ENCODE peak calls at places on chromosomes 2 and 18, in four cellular contexts. One of them, this sample, is unnamed.

GRCh38 chr2:20656561-20656960 is 5.7 kb upstream of the HS1BP3 start:
- DNase-seq in GM23248: no peak
- DNase-seq in ovary: no peak
- DNase-seq in psoas muscle: peak; percentile 13
- DNase-seq in this sample: no peak

GRCh38 chr2:14297340-14297739 is 335.2 kb upstream of the LRATD1 start:
- DNase-seq in GM23248: no peak
- DNase-seq in ovary: no peak
- DNase-seq in psoas muscle: no peak
- DNase-seq in this sample: no peak

GRCh38 chr2:64260817-64261216 is 116.6 kb upstream of the PELI1 start:
- DNase-seq in ovary: peak; percentile 34
- DNase-seq in GM23248: no peak
- DNase-seq in psoas muscle: no peak
- DNase-seq in this sample: no peak

GRCh38 chr18:2191180-2191790 is 380.0 kb downstream of the METTL4 start:
- DNase-seq in psoas muscle: no peak
- DNase-seq in GM23248: no peak
- DNase-seq in ovary: no peak
- DNase-seq in this sample: no peak

GRCh38 chr2:111958901-111959300 is 60.5 kb downstream of the MERTK start:
- DNase-seq in psoas muscle: no peak
- DNase-seq in ovary: no peak
- DNase-seq in GM23248: peak; percentile 8
- DNase-seq in this sample: no peak

GRCh38 chr2:3731829-3732228 is 28.5 kb downstream of the DCDC2C start:
- DNase-seq in psoas muscle: no peak
- DNase-seq in GM23248: no peak
- DNase-seq in ovary: no peak
- DNase-seq in this sample: no peak

GRCh38 chr2:85865539-85866164 is 23.1 kb downstream of the ST3GAL5 start:
- DNase-seq in GM23248: peak; percentile 23
- DNase-seq in psoas muscle: no peak
- DNase-seq in ovary: no peak
- DNase-seq in this sample: no peak

GRCh38 chr2:133598769-133599168 is 30.5 kb upstream of the NCKAP5 start:
- DNase-seq in psoas muscle: no peak
- DNase-seq in ovary: no peak
- DNase-seq in GM23248: no peak
- DNase-seq in this sample: no peak

GRCh38 chr2:97713296-97714083 is at the start of gene ZAP70:
- DNase-seq in ovary: no peak
- DNase-seq in psoas muscle: peak; percentile 35
- DNase-seq in GM23248: no peak
- DNase-seq in this sample: no peak

GRCh38 chr2:115939902-115940301 is 1497.5 kb downstream of the DPP10 start:
- DNase-seq in ovary: no peak
- DNase-seq in psoas muscle: no peak
- DNase-seq in GM23248: no peak
- DNase-seq in this sample: no peak

GRCh38 chr2:11533278-11534077 is at the start of gene GREB1:
- DNase-seq in psoas muscle: no peak
- DNase-seq in ovary: no peak
- DNase-seq in GM23248: peak; percentile 4
- DNase-seq in this sample: no peak

GRCh38 chr2:95323347-95324155 is 26.4 kb downstream of the KCNIP3 start:
- DNase-seq in psoas muscle: no peak
- DNase-seq in GM23248: peak; percentile 63
- DNase-seq in ovary: no peak
- DNase-seq in this sample: no peak

GRCh38 chr18:9661564-9661963 is 46.5 kb upstream of the RAB31 start:
- DNase-seq in psoas muscle: no peak
- DNase-seq in ovary: no peak
- DNase-seq in GM23248: peak; percentile 48
- DNase-seq in this sample: no peak

GRCh38 chr2:239167766-239168444 is 232.9 kb downstream of the HDAC4 start:
- DNase-seq in ovary: no peak
- DNase-seq in psoas muscle: peak; percentile 65
- DNase-seq in GM23248: no peak
- DNase-seq in this sample: no peak

GRCh38 chr2:201064797-201065329 is 6.6 kb downstream of the HYCC2 start:
- DNase-seq in psoas muscle: no peak
- DNase-seq in GM23248: no peak
- DNase-seq in ovary: no peak
- DNase-seq in this sample: no peak
- H3K4me1 ChIP-seq in psoas muscle: peaks cover 33% of the 10 kb centered on the region
- H3K4me1 ChIP-seq in GM23248: peaks cover 23% of the 10 kb centered on the region
- H3K4me1 ChIP-seq in ovary: peaks cover 1% of the 10 kb centered on the region
- H3K4me1 ChIP-seq in this sample: peaks cover 16% of the 10 kb centered on the region

DNA sequence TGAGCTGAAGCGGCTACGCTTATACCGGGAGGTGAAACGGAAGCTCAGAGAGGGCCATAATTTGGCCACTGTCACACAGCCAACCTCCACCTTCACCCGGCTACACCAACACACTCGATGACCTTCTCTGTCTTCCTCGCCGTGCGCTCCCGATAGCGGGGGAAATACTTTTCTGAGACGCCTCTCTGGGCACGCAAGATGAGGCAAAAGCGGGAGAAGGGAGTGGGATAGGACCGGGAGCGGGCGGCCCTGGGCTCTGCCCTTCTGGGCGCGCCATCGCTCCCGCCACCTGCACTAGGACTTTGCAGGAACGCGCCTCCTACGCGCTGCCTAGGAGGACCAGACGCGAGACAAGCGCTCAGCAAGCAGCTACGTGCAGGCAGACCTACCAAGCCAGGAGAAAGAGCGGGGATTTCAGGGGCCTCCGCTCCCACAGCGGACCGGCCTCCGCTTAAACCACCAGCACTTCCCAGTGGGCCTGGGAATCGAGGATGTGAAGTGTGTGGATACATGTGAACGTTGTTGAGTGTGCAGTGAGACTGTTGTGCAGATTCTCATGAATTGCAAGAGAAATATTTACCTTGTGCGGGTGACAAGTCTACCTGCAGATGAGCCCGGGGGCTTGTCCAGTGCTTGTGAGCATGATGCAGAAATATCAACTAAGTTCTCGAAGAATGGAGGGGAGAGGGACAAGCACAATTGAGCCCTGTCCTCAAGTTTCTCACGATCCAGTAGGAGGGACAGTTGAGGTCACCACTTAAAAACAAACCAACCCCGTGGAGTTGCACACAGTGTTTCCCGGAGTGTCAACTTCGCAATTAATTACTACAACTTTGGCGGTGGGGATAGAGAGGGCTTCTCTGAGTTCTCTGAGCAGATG is 11.5 kb downstream of the SIX3 start:
- DNase-seq in ovary: no peak
- DNase-seq in psoas muscle: peak; percentile 37
- DNase-seq in GM23248: peak; percentile 28
- DNase-seq in this sample: no peak
- H3K4me3 ChIP-seq in ovary: no peak overlapping the region
- H3K4me3 ChIP-seq in psoas muscle: peak overlapping the region; percentile 53
- H3K4me3 ChIP-seq in GM23248: peak overlapping the region; percentile 71
- H3K4me3 ChIP-seq in this sample: no peak overlapping the region

GRCh38 chr18:48827321-48828200 is 123.2 kb downstream of the SMAD7 start:
- DNase-seq in ovary: no peak
- DNase-seq in GM23248: peak; percentile 80
- DNase-seq in psoas muscle: peak; percentile 39
- DNase-seq in this sample: no peak
- H3K4me1 ChIP-seq in ovary: peaks cover 26% of the 10 kb centered on the region
- H3K4me1 ChIP-seq in GM23248: peaks cover 56% of the 10 kb centered on the region
- H3K4me1 ChIP-seq in psoas muscle: peaks cover 29% of the 10 kb centered on the region
- H3K4me1 ChIP-seq in this sample: peaks cover 3% of the 10 kb centered on the region

GRCh38 chr18:40210696-40211095 is 1744.3 kb upstream of the PIK3C3 start:
- DNase-seq in GM23248: no peak
- DNase-seq in ovary: no peak
- DNase-seq in psoas muscle: no peak
- DNase-seq in this sample: no peak

DNA sequence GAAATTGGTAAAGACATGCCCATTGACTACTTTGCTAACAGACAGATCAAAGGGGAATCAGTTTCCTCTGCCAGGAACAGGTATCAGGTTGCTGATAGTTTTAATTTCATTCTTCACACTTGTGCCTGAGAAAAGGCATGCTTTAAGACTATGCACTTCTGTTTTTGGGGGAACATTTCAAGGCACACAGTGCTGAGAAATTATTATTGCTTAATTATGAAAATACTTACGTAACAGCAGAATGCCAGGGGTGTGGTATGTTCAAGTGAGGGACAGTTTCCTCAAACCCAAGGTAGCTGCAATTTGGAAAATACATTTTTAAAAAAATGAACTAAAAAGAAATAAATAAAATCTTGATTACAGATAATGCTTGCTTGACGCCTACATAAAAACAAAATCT is 1746.1 kb upstream of the PIK3C3 start:
- DNase-seq in ovary: no peak
- DNase-seq in GM23248: no peak
- DNase-seq in psoas muscle: no peak
- DNase-seq in this sample: no peak
- H3K4me3 ChIP-seq in ovary: no peak overlapping the region
- H3K4me3 ChIP-seq in GM23248: no peak overlapping the region
- H3K4me3 ChIP-seq in psoas muscle: no peak overlapping the region
- H3K4me3 ChIP-seq in this sample: no peak overlapping the region

GRCh38 chr2:120762341-120763061 is 26.8 kb downstream of the GLI2 start:
- DNase-seq in GM23248: no peak
- DNase-seq in ovary: peak; percentile 16
- DNase-seq in psoas muscle: no peak
- DNase-seq in this sample: no peak
- H3K4me1 ChIP-seq in GM23248: peaks cover 55% of the 10 kb centered on the region
- H3K4me1 ChIP-seq in ovary: peaks cover 76% of the 10 kb centered on the region
- H3K4me1 ChIP-seq in psoas muscle: no peaks in the 10 kb centered on the region
- H3K4me1 ChIP-seq in this sample: no peaks in the 10 kb centered on the region

GRCh38 chr18:49812321-49813070 is 837 bp downstream of the ACAA2 start:
- DNase-seq in ovary: no peak
- DNase-seq in psoas muscle: no peak
- DNase-seq in GM23248: peak; percentile 44
- DNase-seq in this sample: no peak

GRCh38 chr18:49814147-49814499 is 790 bp upstream of the ACAA2 start:
- DNase-seq in psoas muscle: peak; percentile 79
- DNase-seq in ovary: peak; percentile 80
- DNase-seq in GM23248: peak; percentile 85
- DNase-seq in this sample: peak; percentile 68

GRCh38 chr18:49813071-49813320 is 337 bp downstream of the ACAA2 start:
- DNase-seq in GM23248: peak; percentile 70
- DNase-seq in psoas muscle: peak; percentile 62
- DNase-seq in ovary: peak; percentile 46
- DNase-seq in this sample: peak; percentile 44

GRCh38 chr18:49813321-49814146 is at the start of gene ACAA2:
- DNase-seq in GM23248: peak; percentile 95
- DNase-seq in ovary: peak; percentile 91
- DNase-seq in psoas muscle: peak; percentile 94
- DNase-seq in this sample: peak; percentile 88

DNA sequence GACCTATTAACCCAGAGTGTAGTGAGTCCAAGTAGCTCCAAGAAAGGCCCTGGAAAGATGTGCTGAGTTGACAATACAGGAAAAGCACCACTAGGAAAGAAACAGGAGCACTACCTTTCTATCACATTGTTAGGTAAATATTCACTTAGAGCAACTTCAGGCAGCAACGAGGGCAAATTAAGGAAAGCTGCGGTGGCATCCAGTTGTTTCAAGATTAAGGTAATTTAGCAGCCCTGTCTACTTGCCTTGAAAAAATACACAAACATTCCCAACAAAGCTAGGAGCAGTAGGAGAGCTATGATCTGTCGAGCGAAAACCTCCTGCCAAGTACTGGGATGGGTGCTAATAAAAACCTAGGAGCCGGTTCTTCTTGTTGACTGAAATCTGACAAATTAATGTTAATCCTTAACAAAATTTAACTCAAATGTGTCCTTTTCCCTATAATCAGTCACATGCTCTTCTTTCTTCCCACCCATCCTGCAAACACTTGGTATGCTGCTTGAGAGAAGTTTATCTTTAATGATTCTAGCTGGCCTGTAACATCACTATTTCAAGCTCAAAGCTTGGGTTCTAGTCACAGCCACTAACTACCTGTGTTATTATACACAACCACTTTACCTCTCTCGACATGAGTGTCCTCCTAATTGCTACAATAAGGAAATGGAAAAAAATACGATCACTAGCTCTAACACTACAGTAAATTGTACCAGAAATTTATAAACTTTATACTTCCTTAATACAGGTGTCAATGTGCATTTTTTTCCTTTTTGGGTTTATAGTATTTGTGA is 2.0 kb downstream of the ACAA2 start:
- DNase-seq in ovary: no peak
- DNase-seq in psoas muscle: no peak
- DNase-seq in GM23248: peak; percentile 15
- DNase-seq in this sample: no peak
- H3K4me3 ChIP-seq in ovary: no peak overlapping the region
- H3K4me3 ChIP-seq in psoas muscle: peak overlapping the region; percentile 85
- H3K4me3 ChIP-seq in GM23248: peak overlapping the region; percentile 94
- H3K4me3 ChIP-seq in this sample: no peak overlapping the region

DNA sequence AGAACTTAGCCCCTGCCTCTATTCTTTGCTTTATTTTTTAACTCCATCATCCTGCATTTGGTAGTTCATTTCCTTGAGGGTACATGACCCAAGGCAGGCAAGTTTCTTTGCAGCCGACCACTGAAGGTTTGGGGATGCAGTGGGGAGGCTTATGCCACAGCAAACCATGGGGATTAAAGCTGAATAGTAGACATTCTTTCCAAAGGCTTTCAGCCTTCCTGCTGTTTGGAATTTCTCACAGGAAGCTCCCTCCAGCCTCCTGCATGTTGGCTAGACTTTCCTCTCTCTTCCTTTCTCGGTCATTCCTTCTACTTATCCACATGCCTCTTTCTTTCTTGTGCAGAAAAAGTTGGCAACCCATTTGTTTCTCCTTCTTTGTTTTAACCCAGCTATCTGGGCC is 77.3 kb downstream of the SOCS6 start:
- DNase-seq in GM23248: no peak
- DNase-seq in psoas muscle: no peak
- DNase-seq in ovary: no peak
- DNase-seq in this sample: no peak
- H3K4me1 ChIP-seq in GM23248: peaks cover 52% of the 10 kb centered on the region
- H3K4me1 ChIP-seq in psoas muscle: no peaks in the 10 kb centered on the region
- H3K4me1 ChIP-seq in ovary: no peaks in the 10 kb centered on the region
- H3K4me1 ChIP-seq in this sample: no peaks in the 10 kb centered on the region

DNA sequence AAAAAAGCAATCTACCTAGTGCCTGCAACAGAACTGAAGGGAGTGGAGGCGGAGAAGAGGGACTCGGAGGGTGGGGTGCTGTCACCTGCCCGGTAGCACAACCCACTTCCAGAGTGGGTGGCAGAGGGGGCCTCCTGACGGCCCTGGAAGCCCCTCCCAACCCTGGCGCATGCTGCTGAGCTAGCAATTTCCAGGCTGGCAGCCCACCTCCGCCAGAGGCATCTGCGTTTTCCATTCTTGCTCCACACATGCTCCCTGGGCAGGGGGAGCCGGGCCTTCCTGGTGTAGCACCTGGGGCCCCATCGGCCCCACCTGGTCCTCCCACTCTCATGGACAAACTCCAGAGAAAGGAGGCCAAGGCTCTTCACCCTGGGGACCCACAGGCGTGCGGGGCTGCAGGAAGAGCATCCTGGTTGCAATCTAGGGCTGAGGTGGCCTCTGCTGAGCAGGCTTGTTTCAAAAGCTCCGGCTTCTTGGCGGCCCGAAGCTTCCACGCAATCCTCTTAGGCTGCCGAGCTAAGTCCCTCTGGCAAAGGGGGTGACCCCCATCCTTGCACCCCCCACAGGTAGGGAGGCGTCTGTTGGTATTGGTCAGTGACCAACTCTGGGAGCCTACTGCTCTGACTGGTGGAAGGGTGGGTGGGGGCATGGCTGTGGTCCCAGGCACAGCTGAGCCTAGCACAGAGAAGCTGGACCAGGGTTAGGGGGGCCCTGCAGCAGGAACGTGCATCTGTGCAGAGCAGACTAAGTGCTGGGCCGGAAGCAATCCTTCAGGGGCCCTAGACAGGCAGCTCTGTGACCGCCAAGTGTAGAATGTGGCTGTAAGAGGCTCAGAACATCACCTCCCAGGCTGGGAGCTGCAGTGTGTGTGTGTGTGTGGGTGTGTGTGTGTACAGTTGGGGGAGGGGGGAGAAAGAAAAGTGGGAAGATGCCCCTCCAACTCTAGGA is 2.6 kb downstream of the HS6ST1 start:
- DNase-seq in ovary: peak; percentile 23
- DNase-seq in GM23248: peak; percentile 55
- DNase-seq in psoas muscle: peak; percentile 54
- DNase-seq in this sample: peak; percentile 16
- H3K4me3 ChIP-seq in ovary: peak overlapping the region; percentile 87
- H3K4me3 ChIP-seq in GM23248: peak overlapping the region; percentile 97
- H3K4me3 ChIP-seq in psoas muscle: peak overlapping the region; percentile 97
- H3K4me3 ChIP-seq in this sample: no peak overlapping the region

This sample was measured in body of pancreas.